ENCODE peak calls at places on chromosomes 16 and 17, in seven cellular contexts. One of them, this sample, is unnamed.
A peak's percentile ranks its signal among the peaks of the same experiment; 100 is the strongest.

GRCh38 chr16:87806608-87807546 is 41.1 kb upstream of the KLHDC4 start:
- DNase-seq in HCT116: peak; percentile 77
- DNase-seq in SK-N-SH: peak; percentile 86
- DNase-seq in HepG2: peak; percentile 61
- DNase-seq in K562: peak; percentile 54
- DNase-seq in GM12878: no peak
- DNase-seq in H1: peak; percentile 61
- DNase-seq in this sample: no peak

GRCh38 chr17:64245218-64246145 is 17.6 kb downstream of the TEX2 start:
- DNase-seq in HepG2: no peak
- DNase-seq in HCT116: no peak
- DNase-seq in SK-N-SH: no peak
- DNase-seq in H1: no peak
- DNase-seq in K562: no peak
- DNase-seq in GM12878: no peak
- DNase-seq in this sample: no peak

GRCh38 chr17:74116087-74116717 is 87.3 kb upstream of the RPL38 start:
- DNase-seq in SK-N-SH: no peak
- DNase-seq in H1: no peak
- DNase-seq in HCT116: no peak
- DNase-seq in HepG2: no peak
- DNase-seq in GM12878: no peak
- DNase-seq in K562: no peak
- DNase-seq in this sample: no peak

GRCh38 chr17:83119987-83120864 is 40.8 kb downstream of the METRNL start:
- DNase-seq in HepG2: no peak
- DNase-seq in GM12878: peak; percentile 60
- DNase-seq in K562: no peak
- DNase-seq in HCT116: no peak
- DNase-seq in SK-N-SH: no peak
- DNase-seq in H1: no peak
- DNase-seq in this sample: no peak

GRCh38 chr16:3580271-3580670 is 3.1 kb upstream of the NLRC3 start:
- DNase-seq in K562: no peak
- DNase-seq in HCT116: no peak
- DNase-seq in SK-N-SH: no peak
- DNase-seq in HepG2: no peak
- DNase-seq in GM12878: no peak
- DNase-seq in H1: no peak
- DNase-seq in this sample: no peak

GRCh38 chr17:75181608-75182318 is 996 bp downstream of the SUMO2 start:
- DNase-seq in K562: peak; percentile 13
- DNase-seq in GM12878: no peak
- DNase-seq in SK-N-SH: peak; percentile 36
- DNase-seq in HepG2: no peak
- DNase-seq in HCT116: no peak
- DNase-seq in H1: no peak
- DNase-seq in this sample: no peak

GRCh38 chr16:11743308-11744074 is 834 bp upstream of the TXNDC11 start:
- DNase-seq in K562: peak; percentile 26
- DNase-seq in SK-N-SH: peak; percentile 17
- DNase-seq in HCT116: peak; percentile 50
- DNase-seq in HepG2: peak; percentile 98
- DNase-seq in GM12878: no peak
- DNase-seq in H1: no peak
- DNase-seq in this sample: no peak

GRCh38 chr17:45675892-45676291 is 108.2 kb upstream of the CRHR1 start:
- DNase-seq in HepG2: no peak
- DNase-seq in H1: no peak
- DNase-seq in HCT116: no peak
- DNase-seq in K562: no peak
- DNase-seq in GM12878: no peak
- DNase-seq in SK-N-SH: no peak
- DNase-seq in this sample: no peak

GRCh38 chr17:56593073-56593740 is at the start of gene NOG:
- DNase-seq in SK-N-SH: peak; percentile 86
- DNase-seq in HepG2: no peak
- DNase-seq in HCT116: no peak
- DNase-seq in GM12878: no peak
- DNase-seq in K562: no peak
- DNase-seq in H1: peak; percentile 73
- DNase-seq in this sample: no peak

GRCh38 chr17:4476017-4476416 is 22.7 kb upstream of the SPNS2 start:
- DNase-seq in H1: no peak
- DNase-seq in K562: no peak
- DNase-seq in HepG2: no peak
- DNase-seq in HCT116: no peak
- DNase-seq in GM12878: no peak
- DNase-seq in SK-N-SH: no peak
- DNase-seq in this sample: no peak

GRCh38 chr16:80791411-80791810 is 13.0 kb downstream of the CDYL2 start:
- DNase-seq in GM12878: no peak
- DNase-seq in HCT116: no peak
- DNase-seq in K562: no peak
- DNase-seq in SK-N-SH: no peak
- DNase-seq in H1: no peak
- DNase-seq in HepG2: no peak
- DNase-seq in this sample: no peak
- TF ChIP-seq YY1 in GM12878: no peak
- TF ChIP-seq YY1 in HCT116: no peak
- TF ChIP-seq YY1 in K562: no peak
- TF ChIP-seq YY1 in SK-N-SH: no peak
- TF ChIP-seq YY1 in H1: no peak
- TF ChIP-seq YY1 in HepG2: no peak
- TF ChIP-seq YY1 in this sample: no peak

DNA sequence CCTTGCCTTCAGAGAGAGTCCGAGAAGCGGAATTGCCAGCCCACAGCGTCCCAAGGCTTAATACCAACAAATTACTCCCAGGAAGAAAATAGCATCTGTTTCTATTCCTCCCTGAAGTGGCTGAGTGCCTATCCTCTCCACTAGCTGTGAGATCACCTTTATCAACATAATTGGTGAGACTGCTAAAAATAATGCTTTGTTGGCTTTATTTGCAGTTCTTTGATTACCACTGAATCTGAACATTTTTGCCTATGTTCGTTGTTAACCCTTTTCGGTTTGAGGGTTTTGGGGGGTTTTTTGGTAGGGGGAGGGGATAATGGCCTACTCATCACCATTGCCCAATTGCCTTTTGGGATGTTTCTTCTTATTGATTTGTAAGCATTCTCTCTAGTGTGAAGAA is 31.0 kb downstream of the MMP15 start:
- DNase-seq in SK-N-SH: no peak
- DNase-seq in HCT116: no peak
- DNase-seq in GM12878: no peak
- DNase-seq in HepG2: no peak
- DNase-seq in H1: no peak
- DNase-seq in K562: no peak
- DNase-seq in this sample: no peak
- H3K4me3 ChIP-seq in SK-N-SH: no peak overlapping the region
- H3K4me3 ChIP-seq in HCT116: no peak overlapping the region
- H3K4me3 ChIP-seq in GM12878: no peak overlapping the region
- H3K4me3 ChIP-seq in HepG2: no peak overlapping the region
- H3K4me3 ChIP-seq in H1: no peak overlapping the region
- H3K4me3 ChIP-seq in K562: no peak overlapping the region
- H3K4me3 ChIP-seq in this sample: no peak overlapping the region

DNA sequence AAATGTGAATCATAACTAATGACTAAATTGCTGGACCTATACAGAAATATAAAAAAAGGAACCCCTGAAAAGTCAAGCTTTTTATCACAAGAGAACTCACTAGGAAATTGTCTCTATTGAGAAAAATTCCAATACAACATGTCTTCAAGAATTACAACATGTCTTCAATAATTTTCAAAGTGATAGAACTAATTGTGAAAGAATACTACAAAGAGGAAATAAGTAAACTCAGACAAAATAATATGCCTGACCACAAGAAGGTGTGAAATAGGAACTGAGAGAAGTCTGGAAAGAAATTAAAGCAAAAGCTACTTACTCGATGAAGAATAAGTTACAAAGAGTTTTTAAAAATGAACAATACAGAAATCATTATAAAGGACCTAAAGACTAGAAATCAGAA is 29.9 kb upstream of the OR1G1 start:
- DNase-seq in HCT116: no peak
- DNase-seq in SK-N-SH: no peak
- DNase-seq in HepG2: no peak
- DNase-seq in H1: no peak
- DNase-seq in K562: no peak
- DNase-seq in GM12878: no peak
- DNase-seq in this sample: no peak
- TF ChIP-seq YY1 in HCT116: no peak
- TF ChIP-seq YY1 in SK-N-SH: no peak
- TF ChIP-seq YY1 in HepG2: no peak
- TF ChIP-seq YY1 in H1: no peak
- TF ChIP-seq YY1 in K562: no peak
- TF ChIP-seq YY1 in GM12878: no peak
- TF ChIP-seq YY1 in this sample: no peak

GRCh38 chr17:78736526-78737079 is 45.5 kb downstream of the CYTH1 start:
- DNase-seq in SK-N-SH: no peak
- DNase-seq in HepG2: no peak
- DNase-seq in K562: peak; percentile 53
- DNase-seq in HCT116: peak; percentile 90
- DNase-seq in H1: no peak
- DNase-seq in GM12878: no peak
- DNase-seq in this sample: no peak
- H3K4me3 ChIP-seq in SK-N-SH: no peak overlapping the region
- H3K4me3 ChIP-seq in HepG2: no peak overlapping the region
- H3K4me3 ChIP-seq in K562: peak overlapping the region; percentile 37
- H3K4me3 ChIP-seq in HCT116: peak overlapping the region; percentile 67
- H3K4me3 ChIP-seq in H1: no peak overlapping the region
- H3K4me3 ChIP-seq in GM12878: peak overlapping the region; percentile 84
- H3K4me3 ChIP-seq in this sample: no peak overlapping the region

GRCh38 chr17:44204453-44204882 is 4.8 kb upstream of the ATXN7L3 start:
- DNase-seq in H1: no peak
- DNase-seq in GM12878: no peak
- DNase-seq in HepG2: no peak
- DNase-seq in HCT116: no peak
- DNase-seq in K562: peak; percentile 51
- DNase-seq in SK-N-SH: no peak
- DNase-seq in this sample: no peak

GRCh38 chr17:44206825-44207155 is 7.1 kb upstream of the ATXN7L3 start:
- DNase-seq in H1: no peak
- DNase-seq in GM12878: no peak
- DNase-seq in HCT116: no peak
- DNase-seq in SK-N-SH: no peak
- DNase-seq in HepG2: no peak
- DNase-seq in K562: no peak
- DNase-seq in this sample: no peak

GRCh38 chr17:44205962-44206824 is 6.5 kb upstream of the ATXN7L3 start:
- DNase-seq in H1: no peak
- DNase-seq in GM12878: no peak
- DNase-seq in HCT116: no peak
- DNase-seq in K562: no peak
- DNase-seq in SK-N-SH: no peak
- DNase-seq in HepG2: no peak
- DNase-seq in this sample: no peak

GRCh38 chr17:44202756-44203155 is 3.1 kb upstream of the ATXN7L3 start:
- DNase-seq in H1: no peak
- DNase-seq in SK-N-SH: no peak
- DNase-seq in HepG2: no peak
- DNase-seq in GM12878: no peak
- DNase-seq in HCT116: no peak
- DNase-seq in K562: no peak
- DNase-seq in this sample: no peak

DNA sequence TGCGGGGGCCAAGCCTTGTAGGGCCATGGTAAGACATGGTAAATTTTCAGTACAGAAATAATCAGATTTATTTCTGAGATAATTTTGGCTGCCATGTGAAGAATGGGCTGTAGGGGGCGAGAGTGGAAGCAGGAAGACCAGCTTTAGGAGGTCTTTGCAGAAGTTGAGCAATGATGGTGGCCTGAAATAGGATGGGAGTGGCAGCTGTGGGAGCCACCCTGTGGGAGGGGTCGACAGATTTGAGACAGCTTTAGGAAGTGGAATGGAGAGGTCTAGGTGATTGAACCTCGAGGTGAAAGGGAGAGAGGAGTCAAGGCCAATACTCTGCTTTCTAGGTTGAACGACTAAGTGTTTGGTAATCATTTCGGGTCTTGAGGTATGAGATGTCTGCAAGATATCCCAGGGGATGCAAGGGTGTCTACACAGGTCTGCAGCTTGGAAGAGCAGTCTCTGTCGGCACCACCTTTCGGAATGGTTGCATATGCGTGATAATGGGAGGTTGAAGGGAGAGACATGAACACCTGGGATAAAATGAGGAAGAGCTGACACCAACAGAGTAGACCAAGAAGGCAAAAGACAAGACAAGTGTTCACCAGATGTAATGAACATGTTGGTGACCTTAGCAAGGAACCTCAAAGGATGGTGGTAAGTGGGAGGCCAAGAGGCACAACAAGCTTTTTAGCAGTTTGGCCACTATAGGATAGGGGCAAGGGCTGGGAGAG is 4.2 kb upstream of the ATXN7L3 start:
- DNase-seq in HepG2: peak; percentile 78
- DNase-seq in H1: peak; percentile 79
- DNase-seq in HCT116: no peak
- DNase-seq in SK-N-SH: peak; percentile 76
- DNase-seq in GM12878: no peak
- DNase-seq in K562: peak; percentile 67
- DNase-seq in this sample: no peak
- TF ChIP-seq YY1 in HepG2: no peak
- TF ChIP-seq YY1 in H1: peak; percentile 74
- TF ChIP-seq YY1 in HCT116: no peak
- TF ChIP-seq YY1 in SK-N-SH: no peak
- TF ChIP-seq YY1 in GM12878: peak; percentile 78
- TF ChIP-seq YY1 in K562: no peak
- TF ChIP-seq YY1 in this sample: no peak

GRCh38 chr16:559411-560207 is 585 bp upstream of the PRR35 start:
- DNase-seq in H1: no peak
- DNase-seq in GM12878: no peak
- DNase-seq in HCT116: no peak
- DNase-seq in K562: no peak
- DNase-seq in SK-N-SH: peak; percentile 76
- DNase-seq in HepG2: no peak
- DNase-seq in this sample: no peak
- H3K4me3 ChIP-seq in H1: peak overlapping the region; percentile 55
- H3K4me3 ChIP-seq in GM12878: no peak overlapping the region
- H3K4me3 ChIP-seq in HCT116: no peak overlapping the region
- H3K4me3 ChIP-seq in K562: no peak overlapping the region
- H3K4me3 ChIP-seq in SK-N-SH: no peak overlapping the region
- H3K4me3 ChIP-seq in HepG2: peak overlapping the region; percentile 5
- H3K4me3 ChIP-seq in this sample: peak overlapping the region; percentile 0

DNA sequence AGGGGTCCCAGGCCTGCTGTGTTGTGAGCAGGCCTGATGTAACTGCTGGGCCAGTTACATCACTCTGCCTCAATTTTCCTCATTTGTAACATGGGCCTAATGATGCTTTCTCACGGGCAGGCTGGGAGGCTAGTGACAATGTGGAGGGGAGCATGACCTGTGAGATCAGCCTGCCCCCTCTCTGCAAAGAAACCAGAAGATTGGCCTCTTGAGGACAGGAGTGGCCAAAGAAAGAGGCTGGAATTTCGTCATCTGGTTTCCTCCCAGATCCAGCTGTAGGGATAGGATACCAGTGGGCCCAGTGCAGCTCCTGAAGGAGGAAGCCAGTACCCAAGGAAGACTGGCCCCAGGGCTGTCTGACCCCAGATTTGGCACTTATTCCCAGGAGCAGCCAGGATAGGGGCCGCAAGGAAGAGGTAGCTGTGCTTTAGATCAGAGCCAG is 615 bp upstream of the SREBF1 start:
- DNase-seq in GM12878: no peak
- DNase-seq in HCT116: peak; percentile 69
- DNase-seq in K562: no peak
- DNase-seq in HepG2: peak; percentile 60
- DNase-seq in H1: no peak
- DNase-seq in SK-N-SH: no peak
- DNase-seq in this sample: no peak
- TF ChIP-seq YY1 in GM12878: no peak
- TF ChIP-seq YY1 in HCT116: peak; percentile 15
- TF ChIP-seq YY1 in K562: no peak
- TF ChIP-seq YY1 in HepG2: no peak
- TF ChIP-seq YY1 in H1: no peak
- TF ChIP-seq YY1 in SK-N-SH: no peak
- TF ChIP-seq YY1 in this sample: no peak

This sample was measured in NT2/D1.